ENCODE peak calls at places on chromosomes 4 and X, in four cellular contexts. Y is GM04504, L is fibroblast of pulmonary artery, N is RPMI7951. W is an unnamed sample.

GRCh38 chrX:31658360-31658759 is 586.5 kb upstream of the FTHL17 start:
- DNase-seq in Y (peak; percentile 4), L (peak; percentile 52), N (peak; percentile 24), W (no peak)

GRCh38 chr4:141131738-141132688 is 1.3 kb downstream of the RNF150 start:
- DNase-seq in Y (no peak), L (no peak), N (no peak), W (no peak)

GRCh38 chrX:39602226-39602625 is 495.5 kb downstream of the BCOR start:
- DNase-seq in Y (no peak), L (no peak), N (no peak), W (no peak)

GRCh38 chr4:94911141-94911540 is 153.4 kb downstream of the BMPR1B start:
- DNase-seq in Y (no peak), L (no peak), N (no peak), W (no peak)

GRCh38 chr4:60241886-60242285 is 958.2 kb upstream of the ADGRL3 start:
- DNase-seq in Y (no peak), L (no peak), N (no peak), W (no peak)

GRCh38 chrX:6732101-6732500 is 197.2 kb upstream of the VCX3A start:
- DNase-seq in Y (no peak), L (no peak), N (no peak), W (no peak)

GRCh38 chr4:186514271-186514950 is 41.0 kb downstream of the MTNR1A start:
- DNase-seq in Y (no peak), L (no peak), N (peak; percentile 4), W (no peak)

GRCh38 chr4:1218892-1219552 is 29.9 kb downstream of the CTBP1 start:
- DNase-seq in Y (no peak), L (no peak), N (no peak), W (no peak)

GRCh38 chrX:15913161-15913560 is 58.5 kb upstream of the AP1S2 start:
- DNase-seq in Y (no peak), L (no peak), N (peak; percentile 15), W (no peak)

GRCh38 chrX:110284159-110284558 is 33.7 kb downstream of the AMMECR1 start:
- DNase-seq in Y (peak; percentile 73), L (peak; percentile 85), N (peak; percentile 78), W (no peak)

GRCh38 chr4:102627831-102628523 is 126.8 kb downstream of the NFKB1 start:
- DNase-seq in Y (no peak), L (peak; percentile 34), N (peak; percentile 71), W (no peak)

GRCh38 chr4:13386405-13387107 is 97.6 kb downstream of the RAB28 start:
- DNase-seq in Y (no peak), L (no peak), N (peak; percentile 31), W (no peak)

GRCh38 chr4:687048-687974 is 1.6 kb downstream of the SLC49A3 start:
- DNase-seq in Y (peak; percentile 84), L (peak; percentile 88), N (peak; percentile 65), W (peak; percentile 71)

GRCh38 chr4:142567620-142568451 is 278.3 kb downstream of the INPP4B start:
- DNase-seq in Y (no peak), L (peak; percentile 7), N (no peak), W (no peak)

GRCh38 chr4:89492476-89493110 is 185.0 kb upstream of the GPRIN3 start:
- DNase-seq in Y (no peak), L (peak; percentile 92), N (peak; percentile 50), W (no peak)

GRCh38 chr4:148061139-148061476 is 329.2 kb downstream of the ARHGAP10 start:
- DNase-seq in Y (no peak), L (no peak), N (no peak), W (no peak)

GRCh38 chr4:93396274-93396673 is 432.3 kb upstream of the ATOH1 start:
- DNase-seq in Y (no peak), L (peak; percentile 84), N (no peak), W (no peak)

GRCh38 chr4:13248621-13249298 is 235.4 kb downstream of the RAB28 start:
- DNase-seq in Y (no peak), L (peak; percentile 17), N (no peak), W (no peak)

GRCh38 chrX:29662101-29662500 is 553.3 kb upstream of the MAGEB2 start:
- DNase-seq in Y (peak; percentile 26), L (peak; percentile 68), N (peak; percentile 89), W (no peak)

GRCh38 chrX:110173192-110174175 is 144.4 kb downstream of the AMMECR1 start:
- DNase-seq in Y (no peak), L (no peak), N (peak; percentile 63), W (no peak)

GRCh38 chr4:80138556-80139538 is 58.5 kb upstream of the PRDM8 start:
- DNase-seq in Y (peak; percentile 50), L (peak; percentile 29), N (peak; percentile 55), W (no peak)

GRCh38 chrX:49171752-49172279 is at the start of gene PLP2:
- DNase-seq in Y (no peak), L (peak; percentile 25), N (peak; percentile 87), W (peak; percentile 21)

GRCh38 chr4:166493828-166494432 is 620.9 kb downstream of the TLL1 start:
- DNase-seq in Y (no peak), L (peak; percentile 14), N (peak; percentile 59), W (no peak)

GRCh38 chr4:159926871-159927270 is 824.0 kb downstream of the RAPGEF2 start:
- DNase-seq in Y (no peak), L (no peak), N (no peak), W (no peak)

GRCh38 chr4:30714408-30715031 is 5.6 kb upstream of the PCDH7 start:
- DNase-seq in Y (no peak), L (peak; percentile 77), N (peak; percentile 15), W (no peak)

GRCh38 chrX:56503941-56504673 is 59.3 kb upstream of the UBQLN2 start:
- DNase-seq in Y (peak; percentile 9), L (no peak), N (peak; percentile 5), W (no peak)

GRCh38 chr4:109827672-109828071 is at the start of gene RRH:
- DNase-seq in Y (no peak), L (no peak), N (no peak), W (no peak)

GRCh38 chrX:67893931-67894330 is 350.1 kb downstream of the AR start:
- DNase-seq in Y (no peak), L (no peak), N (peak; percentile 26), W (no peak)

GRCh38 chr4:74370912-74371311 is 6.0 kb downstream of the EREG start:
- DNase-seq in Y (no peak), L (peak; percentile 82), N (peak; percentile 82), W (no peak)

GRCh38 chr4:91795947-91796346 is 507.8 kb upstream of the GRID2 start:
- DNase-seq in Y (no peak), L (no peak), N (no peak), W (no peak)

GRCh38 chrX:15127010-15127409 is 142.9 kb downstream of the ASB9 start:
- DNase-seq in Y (no peak), L (no peak), N (no peak), W (no peak)

GRCh38 chr4:177987896-177988295 is 545.7 kb upstream of the AGA start:
- DNase-seq in Y (no peak), L (no peak), N (no peak), W (no peak)

GRCh38 chr4:98771959-98772619 is 113.7 kb upstream of the TSPAN5 start:
- DNase-seq in Y (no peak), L (no peak), N (no peak), W (no peak)

GRCh38 chr4:129822708-129823504 is 727.0 kb downstream of the C4orf33 start:
- DNase-seq in Y (no peak), L (peak; percentile 46), N (no peak), W (no peak)

GRCh38 chrX:87299563-87300160 is 217.9 kb upstream of the KLHL4 start:
- DNase-seq in Y (no peak), L (peak; percentile 30), N (peak; percentile 3), W (no peak)

GRCh38 chr4:122963222-122963621 is 40.8 kb upstream of the NUDT6 start:
- DNase-seq in Y (no peak), L (peak; percentile 57), N (peak; percentile 1), W (no peak)

GRCh38 chr4:17713779-17714178 is 67.6 kb downstream of the FAM184B start:
- DNase-seq in Y (no peak), L (no peak), N (no peak), W (no peak)

GRCh38 chr4:101693842-101694398 is 96.6 kb upstream of the BANK1 start:
- DNase-seq in Y (no peak), L (no peak), N (no peak), W (no peak)

W was measured in GOT3.